ENCODE peak calls at places on chromosomes 16 and 17, in six cellular contexts. X is gastrocnemius medialis, V is neural progenitor cell, S is ascending aorta, Y is cardiac muscle cell, B is esophagus squamous epithelium. K is an unnamed sample. For H3K9me3, the result is how much of the 10 kb centered on the place peaks cover.

GRCh38 chr17:66302761-66303626 is 581 bp downstream of the PRKCA start:
- DNase-seq in X (peak), V (peak), S (no peak), Y (peak), B (no peak), K (peak)

GRCh38 chr17:76561799-76562268 is 22.0 kb downstream of the PRCD start:
- DNase-seq in X (no peak), V (no peak), S (no peak), Y (peak), B (no peak), K (no peak)

GRCh38 chr16:88128556-88128955 is 177.3 kb downstream of the BANP start:
- DNase-seq in X (no peak), V (no peak), S (no peak), Y (no peak), B (no peak), K (no peak)

GRCh38 chr17:42698736-42699414 is 16.5 kb downstream of the CNTNAP1 start:
- DNase-seq in X (no peak), V (peak), S (no peak), Y (peak), B (no peak), K (peak)

GRCh38 chr17:58330544-58330996 is 2.0 kb upstream of the TSPOAP1 start:
- DNase-seq in X (no peak), V (no peak), S (no peak), Y (no peak), B (no peak), K (peak)

GRCh38 chr16:23948949-23949392 is 113.2 kb downstream of the PRKCB start:
- DNase-seq in X (no peak), V (no peak), S (no peak), Y (no peak), B (no peak), K (no peak)

GRCh38 chr17:17819561-17819995 is 17.2 kb downstream of the SREBF1 start:
- DNase-seq in X (peak), V (no peak), S (peak), Y (peak), B (no peak), K (peak)

GRCh38 chr16:84726670-84727467 is 27.1 kb downstream of the USP10 start:
- DNase-seq in X (peak), V (no peak), S (no peak), Y (no peak), B (no peak), K (peak)

GRCh38 chr17:10114931-10115535 is 83.4 kb downstream of the GAS7 start:
- DNase-seq in X (peak), V (no peak), S (peak), Y (peak), B (peak), K (peak)

GRCh38 chr16:27230562-27230991 is 27.3 kb downstream of the KDM8 start:
- DNase-seq in X (no peak), V (no peak), S (no peak), Y (no peak), B (no peak), K (no peak)

GRCh38 chr17:42517516-42517915 is 18.5 kb upstream of the NAGLU start:
- DNase-seq in X (peak), V (peak), S (peak), Y (peak), B (no peak), K (peak)

GRCh38 chr17:27209316-27209715 is 84.6 kb upstream of the WSB1 start:
- DNase-seq in X (no peak), V (no peak), S (no peak), Y (no peak), B (no peak), K (no peak)

GRCh38 chr17:27200476-27200875 is 93.4 kb upstream of the WSB1 start:
- DNase-seq in X (no peak), V (no peak), S (no peak), Y (no peak), B (no peak), K (no peak)

GRCh38 chr17:27207073-27207511 is 86.8 kb upstream of the WSB1 start:
- DNase-seq in X (no peak), V (no peak), S (no peak), Y (peak), B (no peak), K (no peak)

GRCh38 chr17:27203241-27203640 is 90.7 kb upstream of the WSB1 start:
- DNase-seq in X (no peak), V (no peak), S (no peak), Y (no peak), B (no peak), K (no peak)

DNA sequence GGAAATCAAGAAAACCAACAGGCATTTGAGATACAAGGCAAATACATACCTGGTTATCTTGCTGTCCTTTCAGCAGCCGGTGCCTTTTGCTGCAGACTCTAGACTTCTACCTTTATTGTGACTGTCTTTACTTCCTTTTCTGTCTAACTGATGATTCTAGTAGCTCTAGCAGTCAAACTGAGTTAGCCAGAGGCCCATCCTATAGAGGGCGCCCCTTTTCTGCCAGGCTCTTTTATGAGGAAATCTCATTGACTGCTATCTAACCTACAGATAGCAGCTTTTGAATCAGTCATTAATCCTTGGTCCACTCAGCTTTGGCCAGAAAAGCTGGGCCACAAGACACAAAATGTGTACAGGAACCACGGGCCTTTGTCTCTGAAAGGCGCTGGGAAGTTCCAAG is 87.5 kb upstream of the WSB1 start:
- DNase-seq in X (no peak), V (no peak), S (no peak), Y (no peak), B (no peak), K (no peak)
- TF ChIP-seq CTCF in X (no peak), V (no peak), S (no peak), Y (peak), B (no peak), K (no peak)

GRCh38 chr16:2702438-2702825 is 17.6 kb downstream of the PRSS27 start:
- DNase-seq in X (no peak), V (no peak), S (no peak), Y (no peak), B (no peak), K (no peak)

GRCh38 chr16:2700786-2701185 is 18.5 kb downstream of the KCTD5 start:
- DNase-seq in X (no peak), V (no peak), S (no peak), Y (no peak), B (no peak), K (no peak)

GRCh38 chr16:2701713-2702437 is 18.1 kb downstream of the PRSS27 start:
- DNase-seq in X (no peak), V (no peak), S (no peak), Y (no peak), B (no peak), K (no peak)

GRCh38 chr16:2699791-2700600 is 17.7 kb downstream of the KCTD5 start:
- DNase-seq in X (no peak), V (no peak), S (no peak), Y (no peak), B (no peak), K (no peak)

DNA sequence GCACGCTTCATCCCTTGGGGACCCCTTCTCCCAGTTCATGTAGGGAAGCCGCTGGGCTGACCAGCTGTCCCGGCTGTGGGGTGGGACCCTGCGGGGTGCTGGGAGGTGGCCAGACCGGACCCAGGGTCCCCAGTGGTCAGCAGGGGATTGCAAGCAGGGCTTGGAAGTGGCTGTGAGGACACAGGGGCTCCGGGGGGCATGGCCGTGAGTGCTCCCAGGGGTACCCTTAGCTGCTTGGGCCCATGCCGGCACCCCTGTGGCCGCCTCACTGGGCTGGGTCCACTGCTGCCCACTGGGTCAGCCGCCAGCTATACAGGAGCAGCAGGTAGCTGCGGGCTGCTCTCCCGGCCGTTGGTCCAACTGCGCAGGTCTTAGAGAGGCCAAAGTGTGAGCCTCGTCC is 18.8 kb downstream of the PRSS27 start:
- DNase-seq in X (no peak), V (no peak), S (no peak), Y (no peak), B (no peak), K (no peak)
- H3K27ac ChIP-seq in X (no peak), V (no peak), S (no peak), Y (no peak), B (no peak), K (no peak)

GRCh38 chr17:73148540-73149334 is 16.1 kb upstream of the SSTR2 start:
- DNase-seq in X (no peak), V (no peak), S (no peak), Y (no peak), B (no peak), K (no peak)

GRCh38 chr17:73141411-73141810 is 23.4 kb upstream of the SSTR2 start:
- DNase-seq in X (no peak), V (no peak), S (no peak), Y (no peak), B (no peak), K (no peak)

GRCh38 chr17:73140531-73140930 is 24.3 kb upstream of the SSTR2 start:
- DNase-seq in X (no peak), V (no peak), S (no peak), Y (no peak), B (no peak), K (no peak)

GRCh38 chr17:73142763-73143395 is 21.9 kb upstream of the SSTR2 start:
- DNase-seq in X (no peak), V (no peak), S (no peak), Y (peak), B (no peak), K (no peak)

DNA sequence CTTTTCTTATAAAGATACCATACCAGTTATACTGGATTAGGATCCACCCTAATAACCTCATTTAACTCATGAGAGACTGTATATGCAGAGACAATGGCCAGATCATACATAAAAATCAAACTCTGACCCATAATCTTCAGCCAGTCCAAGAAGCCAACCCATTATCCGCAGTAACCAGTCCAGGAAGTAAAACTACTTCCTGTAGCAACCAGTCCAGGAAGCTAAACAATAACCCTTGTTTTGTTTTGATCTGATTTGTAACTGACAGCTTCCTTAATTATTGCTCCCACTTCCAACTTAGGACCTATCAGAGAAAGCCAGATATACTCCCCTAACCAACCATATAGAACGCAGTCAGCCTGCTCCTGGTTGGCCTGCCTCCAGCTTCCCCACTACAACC is 19.2 kb upstream of the SSTR2 start:
- DNase-seq in X (no peak), V (no peak), S (no peak), Y (no peak), B (no peak), K (no peak)
- H3K9me3 ChIP-seq in X (under half), V (under half), S (under half), Y (under half), B (under half), K (under half)

GRCh38 chr17:50611639-50612038 is 23.0 kb upstream of the ABCC3 start:
- DNase-seq in X (no peak), V (no peak), S (no peak), Y (no peak), B (no peak), K (no peak)

GRCh38 chr17:50608700-50609375 is 25.8 kb upstream of the ABCC3 start:
- DNase-seq in X (no peak), V (peak), S (no peak), Y (no peak), B (no peak), K (no peak)

GRCh38 chr17:50607522-50607921 is 27.2 kb upstream of the ABCC3 start:
- DNase-seq in X (no peak), V (no peak), S (no peak), Y (no peak), B (no peak), K (no peak)

GRCh38 chr17:50612281-50612680 is 22.4 kb upstream of the ABCC3 start:
- DNase-seq in X (no peak), V (no peak), S (no peak), Y (no peak), B (no peak), K (no peak)

DNA sequence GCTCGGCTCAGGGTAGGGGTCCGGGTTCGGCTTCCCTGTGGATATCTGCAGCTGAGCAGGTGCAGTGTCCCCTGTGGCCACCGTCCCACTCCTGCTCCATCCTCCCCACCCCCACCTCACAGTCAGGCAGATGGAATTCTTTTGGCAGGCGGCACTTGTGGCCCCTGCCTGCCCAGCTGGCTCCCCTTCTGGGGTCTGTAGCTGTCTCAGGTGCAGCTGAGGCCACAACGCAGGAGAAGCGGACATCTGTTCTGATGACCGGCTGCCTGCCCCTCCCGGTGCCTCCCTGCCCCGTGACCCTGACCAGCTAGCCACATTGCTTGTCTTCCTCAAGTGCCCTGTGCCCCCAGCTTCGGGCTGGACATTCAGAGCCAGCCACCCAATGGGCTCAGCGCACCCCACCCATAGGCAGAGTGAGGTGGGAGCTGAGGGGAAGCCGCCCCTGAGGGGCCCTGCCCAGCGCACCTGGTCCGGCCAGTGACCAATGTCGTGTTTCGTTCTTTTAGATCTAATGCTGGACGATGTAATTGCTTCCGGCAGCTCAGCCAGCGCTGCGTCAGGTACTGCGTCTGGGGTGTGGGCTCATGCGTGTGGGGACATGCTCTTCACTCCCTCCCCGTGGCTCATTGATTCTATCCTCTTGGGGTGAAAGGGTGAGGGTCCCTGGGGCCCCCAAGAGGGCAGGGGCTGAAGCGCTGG is 25.2 kb upstream of the ABCC3 start:
- DNase-seq in X (no peak), V (no peak), S (no peak), Y (no peak), B (no peak), K (no peak)
- TF ChIP-seq CTCF in X (no peak), V (no peak), S (no peak), Y (no peak), B (no peak), K (no peak)

GRCh38 chr16:65445313-65446260 is 323.7 kb upstream of the CDH11 start:
- DNase-seq in X (no peak), V (no peak), S (no peak), Y (peak), B (no peak), K (no peak)

GRCh38 chr16:65441501-65441900 is 319.6 kb upstream of the CDH11 start:
- DNase-seq in X (no peak), V (no peak), S (no peak), Y (no peak), B (no peak), K (no peak)

GRCh38 chr16:65449526-65449925 is 327.7 kb upstream of the CDH11 start:
- DNase-seq in X (no peak), V (no peak), S (no peak), Y (no peak), B (no peak), K (no peak)

GRCh38 chr16:65446441-65446840 is 324.6 kb upstream of the CDH11 start:
- DNase-seq in X (no peak), V (no peak), S (no peak), Y (no peak), B (no peak), K (no peak)
- H3K27ac ChIP-seq in X (no peak), V (no peak), S (no peak), Y (no peak), B (no peak), K (no peak)

DNA sequence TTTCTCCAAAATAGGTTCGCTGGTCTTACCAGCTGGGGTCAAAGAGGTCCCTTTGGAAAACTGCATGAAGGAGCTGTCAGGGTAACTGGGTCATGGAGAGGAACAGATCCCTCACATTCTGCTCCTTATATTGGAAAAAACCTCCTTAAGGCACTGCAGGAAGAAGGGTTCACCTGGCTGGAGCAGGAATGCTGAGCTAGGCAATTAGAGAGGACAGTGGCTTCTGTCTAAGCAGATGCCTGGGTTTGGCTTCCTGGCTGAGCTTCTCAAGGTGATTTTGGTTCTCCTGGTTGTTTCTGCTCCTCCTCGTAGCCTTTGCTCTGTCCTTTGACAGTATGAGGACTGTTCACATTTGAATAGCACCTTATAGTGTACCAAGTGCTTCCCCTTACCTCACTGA is 19.6 kb downstream of the ITGB3 start:
- DNase-seq in X (no peak), V (no peak), S (no peak), Y (no peak), B (no peak), K (no peak)
- H3K9me3 ChIP-seq in X (under half), V (under half), S (under half), Y (under half), B (under half), K (under half)

K was measured in left ventricle myocardium inferior.